ENCODE peak calls at places on chromosomes 11 and 22, in eight cellular contexts. M is astrocyte of the spinal cord; W is mesenchymal stem cell; X is left cardiac atrium; G is central memory CD4-positive, alpha-beta T cell; C is choroid plexus epithelial cell; N is AG08395; K is GDM1. E is an unnamed sample.

GRCh38 chr11:70019576-70020011 is 58.5 kb upstream of the ANO1 start:
- DNase-seq in M (no peak), W (no peak), C (no peak), N (peak; percentile 9), K (no peak), G (no peak), X (peak; percentile 32), E (peak; percentile 68)

GRCh38 chr11:3124821-3125220 is 40.3 kb downstream of the OSBPL5 start:
- DNase-seq in N (no peak), M (no peak), W (no peak), C (no peak), X (no peak), K (no peak), G (no peak), E (no peak)

GRCh38 chr22:22119003-22119402 is 125.6 kb upstream of the VPREB1 start:
- DNase-seq in N (no peak), W (no peak), K (no peak), G (no peak), X (no peak), M (no peak), C (no peak), E (no peak)

GRCh38 chr11:79906189-79906588 is 465.4 kb upstream of the TENM4 start:
- DNase-seq in W (no peak), X (no peak), C (no peak), K (no peak), M (no peak), G (no peak), N (no peak), E (no peak)

GRCh38 chr22:40040927-40041326 is 46.2 kb downstream of the FAM83F start:
- DNase-seq in W (peak; percentile 58), M (peak; percentile 16), C (peak; percentile 89), X (peak; percentile 49), K (peak; percentile 75), G (no peak), N (no peak), E (no peak)

GRCh38 chr22:30486118-30486517 is 14.3 kb upstream of the SEC14L3 start:
- DNase-seq in C (no peak), X (no peak), M (no peak), G (no peak), K (no peak), N (no peak), W (no peak), E (no peak)

GRCh38 chr22:48490513-48491411 is 1336.9 kb downstream of the BRD1 start:
- DNase-seq in X (no peak), W (no peak), K (no peak), C (no peak), M (no peak), G (no peak), N (peak; percentile 34), E (no peak)

GRCh38 chr11:18367431-18367830 is 26.9 kb upstream of the LDHA start:
- DNase-seq in G (no peak), C (peak; percentile 36), W (no peak), X (no peak), N (no peak), K (no peak), M (no peak), E (no peak)

GRCh38 chr11:40491341-40491740 is 968.1 kb downstream of the LRRC4C start:
- DNase-seq in X (no peak), M (no peak), G (no peak), W (no peak), N (no peak), C (no peak), K (no peak), E (no peak)

GRCh38 chr11:87851234-87851633 is 324.0 kb downstream of the RAB38 start:
- DNase-seq in G (no peak), K (no peak), X (no peak), N (peak; percentile 8), W (peak; percentile 76), C (peak; percentile 6), M (peak; percentile 56), E (peak; percentile 69)

GRCh38 chr11:131663403-131664200 is 293.2 kb downstream of the NTM start:
- DNase-seq in N (no peak), W (no peak), M (no peak), K (no peak), X (no peak), G (no peak), C (no peak), E (no peak)

GRCh38 chr11:3087821-3088800 is 30.9 kb upstream of the CARS1 start:
- DNase-seq in X (no peak), M (no peak), G (no peak), N (peak; percentile 28), C (peak; percentile 31), K (no peak), W (peak; percentile 24), E (peak; percentile 18)

GRCh38 chr11:126233391-126233790 is 21.8 kb downstream of the FAM118B start:
- DNase-seq in G (no peak), X (no peak), W (peak; percentile 16), N (no peak), M (no peak), K (no peak), C (peak; percentile 73), E (peak; percentile 22)

GRCh38 chr11:1303196-1303821 is 6.1 kb downstream of the TOLLIP start:
- DNase-seq in W (no peak), M (no peak), C (no peak), N (no peak), G (no peak), X (no peak), K (no peak), E (no peak)

GRCh38 chr11:72406536-72407507 is 27.5 kb downstream of the CLPB start:
- DNase-seq in K (no peak), N (no peak), C (peak; percentile 11), W (no peak), G (no peak), M (no peak), X (no peak), E (no peak)

GRCh38 chr11:73995247-73995646 is 12.6 kb upstream of the UCP2 start:
- DNase-seq in G (peak; percentile 88), C (peak; percentile 22), X (no peak), N (no peak), W (peak; percentile 80), K (no peak), M (no peak), E (no peak)

GRCh38 chr11:129374993-129375721 is 491 bp upstream of the BARX2 start:
- DNase-seq in X (peak; percentile 21), M (peak; percentile 25), N (no peak), K (no peak), G (no peak), W (peak; percentile 15), C (no peak), E (peak; percentile 16)

GRCh38 chr11:124724854-124725718 is 14.7 kb upstream of the NRGN start:
- DNase-seq in C (no peak), G (no peak), X (no peak), W (no peak), N (no peak), K (peak; percentile 71), M (no peak), E (no peak)

GRCh38 chr22:19848298-19849224 is 6.1 kb downstream of the GNB1L start:
- DNase-seq in X (no peak), M (no peak), G (no peak), W (peak; percentile 45), C (no peak), K (no peak), N (peak; percentile 38), E (no peak)

GRCh38 chr22:28907311-28908008 is 24.1 kb downstream of the ZNRF3 start:
- DNase-seq in X (no peak), M (peak; percentile 58), K (no peak), C (no peak), W (no peak), N (no peak), G (no peak), E (peak; percentile 19)

GRCh38 chr11:41201156-41201555 is 258.3 kb downstream of the LRRC4C start:
- DNase-seq in X (no peak), M (peak; percentile 30), K (no peak), G (no peak), C (peak; percentile 24), W (peak; percentile 10), N (peak; percentile 5), E (peak; percentile 28)

GRCh38 chr11:86118201-86118600 is 49.3 kb upstream of the PICALM start:
- DNase-seq in N (no peak), M (no peak), W (no peak), K (no peak), X (no peak), G (no peak), C (no peak), E (no peak)

GRCh38 chr11:5684627-5685362 is at the start of gene TRIM5:
- DNase-seq in C (peak; percentile 99), K (peak; percentile 64), X (peak; percentile 90), M (peak; percentile 98), G (peak; percentile 82), N (peak; percentile 98), W (peak; percentile 99), E (peak; percentile 96)

GRCh38 chr11:46672381-46672839 is 28.0 kb downstream of the ARHGAP1 start:
- DNase-seq in K (no peak), G (no peak), N (no peak), X (peak; percentile 15), M (no peak), C (no peak), W (no peak), E (no peak)

GRCh38 chr11:66219846-66220565 is 48.4 kb upstream of the RAB1B start:
- DNase-seq in G (no peak), K (no peak), X (no peak), W (no peak), N (no peak), C (no peak), M (no peak), E (no peak)

GRCh38 chr22:46196268-46196667 is 45.9 kb downstream of the PPARA start:
- DNase-seq in C (no peak), M (no peak), W (no peak), G (no peak), N (no peak), K (no peak), X (peak; percentile 63), E (no peak)

GRCh38 chr11:82988936-82989627 is 82.6 kb downstream of the RAB30 start:
- DNase-seq in X (no peak), N (no peak), K (no peak), M (no peak), G (no peak), W (no peak), C (no peak), E (no peak)

GRCh38 chr22:23243006-23243573 is 62.8 kb downstream of the BCR start:
- DNase-seq in N (no peak), X (no peak), K (no peak), G (peak; percentile 82), M (peak; percentile 21), C (no peak), W (no peak), E (no peak)

GRCh38 chr11:57316017-57316416 is 8.7 kb downstream of the TNKS1BP1 start:
- DNase-seq in K (no peak), W (no peak), G (no peak), X (no peak), C (no peak), N (no peak), M (no peak), E (no peak)

GRCh38 chr11:35227551-35228341 is 88.8 kb downstream of the CD44 start:
- DNase-seq in K (no peak), N (peak; percentile 7), W (peak; percentile 81), X (no peak), M (no peak), G (no peak), C (peak; percentile 28), E (no peak)

GRCh38 chr11:12189543-12190235 is 79.3 kb downstream of the MICAL2 start:
- DNase-seq in X (no peak), G (peak; percentile 65), N (no peak), C (no peak), K (no peak), W (no peak), M (no peak), E (no peak)

GRCh38 chr22:17977371-17977770 is 47.0 kb downstream of the MICAL3 start:
- DNase-seq in X (no peak), M (no peak), K (no peak), W (no peak), C (no peak), G (no peak), N (no peak), E (no peak)

GRCh38 chr11:79021601-79022000 is 419.2 kb downstream of the TENM4 start:
- DNase-seq in N (no peak), W (no peak), M (no peak), K (no peak), X (no peak), C (no peak), G (no peak), E (no peak)

GRCh38 chr11:62726156-62727006 is 876 bp downstream of the HNRNPUL2 start:
- DNase-seq in W (no peak), G (no peak), N (no peak), C (no peak), M (no peak), X (no peak), K (no peak), E (no peak)

E was measured in fibroblast of lung.